ENCODE peak calls at places on chromosomes 3 and 15, in four cellular contexts. E, L, F and H are unnamed samples.

GRCh38 chr3:111601810-111602209 is 6.7 kb upstream of the ZBED2 start:
- DNase-seq in F (no peak), E (no peak), L (no peak), H (no peak)

GRCh38 chr3:38651153-38651789 is 1.8 kb upstream of the SCN5A start:
- DNase-seq in F (peak), L (peak), E (peak), H (peak)

GRCh38 chr3:184172681-184173373 is 1.8 kb upstream of the AP2M1 start:
- DNase-seq in L (no peak), F (no peak), E (no peak), H (no peak)

GRCh38 chr15:83973816-83974215 is 261.8 kb upstream of the GOLGA6L4 start:
- DNase-seq in L (no peak), F (no peak), E (peak), H (no peak)

GRCh38 chr15:78384651-78385050 is 44.5 kb downstream of the CRABP1 start:
- DNase-seq in L (no peak), E (no peak), F (no peak), H (no peak)

GRCh38 chr3:48232734-48233133 is 8.2 kb upstream of the ZNF589 start:
- DNase-seq in E (peak), L (peak), F (no peak), H (peak)

GRCh38 chr3:133474251-133474801 is 74.5 kb downstream of the BFSP2 start:
- DNase-seq in F (no peak), L (no peak), E (no peak), H (no peak)

GRCh38 chr3:62735510-62735909 is 139.7 kb downstream of the CADPS start:
- DNase-seq in L (no peak), E (no peak), F (no peak), H (no peak)

GRCh38 chr3:192553707-192554106 is 173.6 kb downstream of the FGF12 start:
- DNase-seq in L (no peak), F (no peak), E (no peak), H (no peak)

GRCh38 chr3:135878501-135878900 is 87.0 kb upstream of the PPP2R3A start:
- DNase-seq in E (no peak), L (no peak), F (no peak), H (no peak)

GRCh38 chr3:167274141-167274874 is 105.8 kb downstream of the ZBBX start:
- DNase-seq in L (no peak), F (no peak), E (no peak), H (no peak)

GRCh38 chr15:46766021-46766420 is 951.3 kb upstream of the SEMA6D start:
- DNase-seq in F (no peak), E (no peak), L (no peak), H (no peak)

GRCh38 chr15:64686130-64686735 is 89.2 kb downstream of the RBPMS2 start:
- DNase-seq in F (no peak), L (no peak), E (peak), H (no peak)

GRCh38 chr3:70702132-70702531 is 389.7 kb upstream of the MDFIC2 start:
- DNase-seq in E (no peak), L (no peak), F (no peak), H (no peak)

GRCh38 chr3:127791221-127791913 is 30.9 kb downstream of the MGLL start:
- DNase-seq in E (peak), F (peak), L (peak), H (no peak)

GRCh38 chr3:126197854-126198584 is 17.6 kb upstream of the ALDH1L1 start:
- DNase-seq in F (peak), L (no peak), E (peak), H (peak)

GRCh38 chr15:27328616-27329015 is 357.6 kb downstream of the GABRG3 start:
- DNase-seq in E (no peak), F (no peak), L (no peak), H (no peak)

GRCh38 chr3:123758081-123758564 is 126.0 kb downstream of the MYLK start:
- DNase-seq in E (no peak), L (no peak), F (no peak), H (no peak)

GRCh38 chr3:19147905-19148767 is at the start of gene KCNH8:
- DNase-seq in L (no peak), F (no peak), E (peak), H (no peak)

GRCh38 chr3:78580691-78581090 is 1187.1 kb downstream of the ROBO1 start:
- DNase-seq in E (no peak), F (no peak), L (no peak), H (no peak)

GRCh38 chr15:77830041-77830440 is 197.3 kb upstream of the LINGO1 start:
- DNase-seq in F (no peak), L (no peak), E (no peak), H (no peak)

GRCh38 chr3:51934991-51935885 is 6.5 kb downstream of the RRP9 start:
- DNase-seq in L (no peak), F (no peak), E (no peak), H (no peak)

GRCh38 chr3:45580142-45580541 is 14.4 kb upstream of the LIMD1 start:
- DNase-seq in L (no peak), F (no peak), E (no peak), H (no peak)

GRCh38 chr3:21435871-21436270 is 315.1 kb downstream of the ZNF385D start:
- DNase-seq in E (no peak), L (no peak), F (no peak), H (no peak)

GRCh38 chr3:72145506-72146380 is 360.8 kb upstream of the PROK2 start:
- DNase-seq in L (no peak), F (no peak), E (no peak), H (no peak)

GRCh38 chr3:62039584-62039983 is 333.8 kb downstream of the FEZF2 start:
- DNase-seq in E (no peak), L (no peak), F (no peak), H (no peak)

GRCh38 chr15:59688383-59688887 is 685 bp downstream of the BNIP2 start:
- DNase-seq in F (no peak), L (peak), E (no peak), H (peak)

GRCh38 chr3:142180761-142181362 is 31.5 kb upstream of the TFDP2 start:
- DNase-seq in L (no peak), E (peak), F (no peak), H (peak)

GRCh38 chr3:72058493-72059081 is 273.6 kb upstream of the PROK2 start:
- DNase-seq in L (no peak), F (no peak), E (no peak), H (no peak)

GRCh38 chr15:74867562-74868458 is 5.4 kb downstream of the SCAMP2 start:
- DNase-seq in L (no peak), E (no peak), F (no peak), H (peak)

GRCh38 chr3:63538912-63539311 is 113.6 kb upstream of the SNTN start:
- DNase-seq in F (no peak), E (no peak), L (no peak), H (no peak)

GRCh38 chr3:52787672-52788625 is 6.6 kb upstream of the ITIH3 start:
- DNase-seq in L (no peak), E (no peak), F (no peak), H (no peak)

GRCh38 chr3:141452045-141452444 is 34.8 kb upstream of the RASA2 start:
- DNase-seq in L (peak), F (peak), E (peak), H (peak)

GRCh38 chr3:22175899-22176298 is 424.9 kb upstream of the ZNF385D start:
- DNase-seq in L (no peak), E (no peak), F (no peak), H (no peak)

GRCh38 chr3:33879540-33879939 is 81.1 kb downstream of the PDCD6IP start:
- DNase-seq in E (no peak), F (no peak), L (no peak), H (no peak)

GRCh38 chr3:108818404-108818803 is 4.2 kb upstream of the TRAT1 start:
- DNase-seq in E (peak), L (no peak), F (no peak), H (no peak)

GRCh38 chr15:78239811-78240210 is 5.4 kb upstream of the ACSBG1 start:
- DNase-seq in L (no peak), F (no peak), E (no peak), H (no peak)

GRCh38 chr3:11373235-11373634 is 101.0 kb downstream of the ATG7 start:
- DNase-seq in E (no peak), L (no peak), F (no peak), H (no peak)

GRCh38 chr15:88759872-88760271 is 43.4 kb upstream of the ACAN start:
- DNase-seq in F (no peak), L (no peak), E (no peak), H (no peak)

GRCh38 chr3:156532730-156533129 is 22.2 kb downstream of the SSR3 start:
- DNase-seq in L (no peak), F (no peak), E (no peak), H (no peak)
- TF ChIP-seq POLR2AphosphoS5 in L (no peak), F (no peak), E (no peak), H (no peak)

GRCh38 chr15:67900621-67901147 is 60.8 kb upstream of the RNU6-1 start:
- DNase-seq in L (no peak), E (no peak), F (no peak), H (no peak)

GRCh38 chr15:67899596-67900283 is 59.9 kb upstream of the RNU6-1 start:
- DNase-seq in F (no peak), L (no peak), E (no peak), H (no peak)

GRCh38 chr15:67902579-67902979 is 62.7 kb upstream of the RNU6-1 start:
- DNase-seq in L (peak), E (peak), F (no peak), H (no peak)

GRCh38 chr15:67903708-67904107 is 63.9 kb upstream of the RNU6-1 start:
- DNase-seq in F (no peak), L (no peak), E (no peak), H (no peak)

GRCh38 chr15:67901922-67902321 is 62.1 kb upstream of the RNU6-1 start:
- DNase-seq in E (no peak), L (no peak), F (no peak), H (no peak)
- TF ChIP-seq SPI1 in E (no peak), L (no peak), F (no peak), H (no peak)

DNA sequence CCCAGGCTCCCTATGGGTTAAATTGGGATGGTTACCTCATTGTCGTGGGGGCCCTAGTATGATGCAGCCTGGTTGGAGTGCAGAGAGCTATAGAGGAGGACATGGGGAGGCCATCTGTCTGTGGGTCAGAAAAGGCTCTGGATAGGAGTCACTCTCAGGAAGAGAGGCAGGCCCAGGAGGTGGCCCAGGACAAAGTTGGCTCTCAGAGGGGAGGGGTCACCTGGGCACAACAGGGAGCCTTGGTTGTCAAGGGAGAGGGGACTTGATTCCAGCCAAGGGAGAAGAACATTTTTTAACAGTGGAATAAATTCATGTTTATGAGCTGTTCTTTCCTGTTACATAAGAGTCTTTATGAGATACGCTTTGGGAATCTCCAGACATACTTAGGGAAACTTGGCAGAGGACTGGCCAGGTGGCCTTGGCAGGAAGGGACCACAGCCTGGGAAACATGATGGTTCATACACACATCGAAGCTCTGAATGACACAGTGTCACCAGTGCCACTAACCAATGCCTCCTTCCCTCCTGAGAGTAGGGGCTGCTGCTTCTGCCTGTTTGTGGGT is 27.5 kb upstream of the LCTL start:
- DNase-seq in E (no peak), L (no peak), F (no peak), H (no peak)
- TF ChIP-seq POLR2AphosphoS5 in E (no peak), L (no peak), F (no peak), H (no peak)

GRCh38 chr3:112770026-112770626 is 76.5 kb downstream of the CD200R1L start:
- DNase-seq in F (no peak), L (no peak), E (peak), H (no peak)
- TF ChIP-seq SPI1 in F (no peak), L (no peak), E (no peak), H (no peak)